ENCODE peak calls at places on chromosomes 13 and 19, in four cellular contexts. N is psoas muscle, Q is NB4, C is gastrocnemius medialis. L is an unnamed sample.

GRCh38 chr13:20501139-20501538 is 24.5 kb downstream of the CRYL1 start:
- DNase-seq in C (no peak), N (no peak), Q (no peak), L (no peak)

GRCh38 chr13:110425444-110425780 is 118.3 kb downstream of the COL4A2 start:
- DNase-seq in C (no peak), Q (no peak), N (no peak), L (no peak)

GRCh38 chr13:97274782-97275252 is 52.7 kb downstream of the MBNL2 start:
- DNase-seq in Q (no peak), N (no peak), C (no peak), L (no peak)

GRCh38 chr19:11152318-11153062 is 3.1 kb downstream of the SPC24 start:
- DNase-seq in N (peak), C (peak), Q (no peak), L (peak)

GRCh38 chr19:29241324-29241723 is 28.4 kb upstream of the UQCRFS1 start:
- DNase-seq in C (no peak), Q (no peak), N (no peak), L (no peak)

GRCh38 chr19:55672418-55672817 is 2.6 kb upstream of the EPN1 start:
- DNase-seq in Q (peak), C (no peak), N (no peak), L (no peak)

GRCh38 chr19:20422616-20423205 is 142.9 kb downstream of the ZNF737 start:
- DNase-seq in C (no peak), N (no peak), Q (peak), L (no peak)

GRCh38 chr19:19185853-19186728 is 5.9 kb downstream of the BORCS8 start:
- DNase-seq in N (no peak), Q (peak), C (no peak), L (peak)

GRCh38 chr19:49340865-49341718 is 5.9 kb downstream of the CD37 start:
- DNase-seq in C (no peak), Q (no peak), N (no peak), L (no peak)

GRCh38 chr19:11963566-11964355 is 1.1 kb upstream of the ZNF763 start:
- DNase-seq in C (peak), Q (peak), N (peak), L (peak)

GRCh38 chr13:99477493-99477892 is 23.8 kb upstream of the TM9SF2 start:
- DNase-seq in C (no peak), Q (no peak), N (no peak), L (no peak)

GRCh38 chr13:106602178-106602577 is 34.2 kb upstream of the ARGLU1 start:
- DNase-seq in N (no peak), C (no peak), Q (no peak), L (no peak)

GRCh38 chr19:56294557-56294956 is 20.1 kb downstream of the ZSCAN5A start:
- DNase-seq in C (no peak), N (no peak), Q (no peak), L (no peak)

GRCh38 chr13:29835280-29836061 is 14.9 kb downstream of the UBL3 start:
- DNase-seq in N (no peak), C (no peak), Q (no peak), L (no peak)

GRCh38 chr13:113758651-113759524 is at the start of gene TMEM255B:
- DNase-seq in Q (peak), C (peak), N (peak), L (peak)

GRCh38 chr13:109208522-109208921 is 577.9 kb downstream of the IRS2 start:
- DNase-seq in Q (no peak), N (no peak), C (no peak), L (no peak)

GRCh38 chr13:62779146-62779545 is 1363.5 kb upstream of the PCDH20 start:
- DNase-seq in N (no peak), C (no peak), Q (no peak), L (no peak)

GRCh38 chr13:45473627-45474026 is 8.9 kb downstream of the COG3 start:
- DNase-seq in C (no peak), N (no peak), Q (peak), L (no peak)
- TF ChIP-seq CTCF in C (no peak), N (peak), Q (peak), L (peak)

DNA sequence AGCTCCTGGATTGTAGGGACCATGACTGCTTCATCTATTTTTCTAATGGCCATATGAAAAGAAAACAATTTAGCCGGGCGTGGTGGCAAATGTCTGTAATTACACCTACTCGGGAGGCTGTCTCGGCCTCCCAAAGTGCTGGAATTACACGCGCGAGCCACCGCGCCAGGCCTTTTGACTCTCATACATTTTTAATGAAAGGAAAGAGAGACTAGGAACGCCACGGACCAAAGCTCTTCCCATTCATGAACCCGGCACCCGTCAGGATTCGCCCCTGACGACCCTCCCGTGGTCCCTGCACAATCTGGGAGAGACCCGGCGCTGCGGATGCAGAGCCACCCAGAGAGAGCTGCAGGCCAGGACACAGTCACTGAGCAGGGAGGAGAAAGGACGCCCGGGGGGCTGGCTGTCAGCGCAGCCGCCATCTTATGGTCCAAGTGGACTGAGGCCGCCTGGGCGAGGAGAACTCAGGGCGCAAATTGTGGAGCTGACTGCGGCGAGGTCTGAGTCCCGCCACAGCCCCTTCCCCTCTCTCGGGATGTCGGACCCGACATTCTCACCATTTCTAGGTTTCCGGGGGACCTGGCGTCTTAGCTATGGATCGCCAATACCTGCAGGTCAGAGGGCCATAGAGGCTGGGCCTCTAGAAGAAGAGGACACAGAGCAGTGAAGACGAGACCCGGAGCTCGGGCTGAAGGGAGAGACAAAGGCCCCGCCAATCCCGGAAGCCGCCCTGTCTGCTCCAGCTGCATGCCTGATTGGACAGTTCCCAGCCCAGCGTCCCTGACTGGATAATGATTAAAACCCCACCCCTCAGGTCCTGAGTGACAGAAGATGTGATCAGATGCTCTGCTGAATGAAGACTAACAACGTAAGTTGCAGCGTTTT is at the start of gene ZNF681:
- DNase-seq in C (peak), Q (peak), N (peak), L (peak)
- TF ChIP-seq CTCF in C (no peak), Q (no peak), N (no peak), L (no peak)

DNA sequence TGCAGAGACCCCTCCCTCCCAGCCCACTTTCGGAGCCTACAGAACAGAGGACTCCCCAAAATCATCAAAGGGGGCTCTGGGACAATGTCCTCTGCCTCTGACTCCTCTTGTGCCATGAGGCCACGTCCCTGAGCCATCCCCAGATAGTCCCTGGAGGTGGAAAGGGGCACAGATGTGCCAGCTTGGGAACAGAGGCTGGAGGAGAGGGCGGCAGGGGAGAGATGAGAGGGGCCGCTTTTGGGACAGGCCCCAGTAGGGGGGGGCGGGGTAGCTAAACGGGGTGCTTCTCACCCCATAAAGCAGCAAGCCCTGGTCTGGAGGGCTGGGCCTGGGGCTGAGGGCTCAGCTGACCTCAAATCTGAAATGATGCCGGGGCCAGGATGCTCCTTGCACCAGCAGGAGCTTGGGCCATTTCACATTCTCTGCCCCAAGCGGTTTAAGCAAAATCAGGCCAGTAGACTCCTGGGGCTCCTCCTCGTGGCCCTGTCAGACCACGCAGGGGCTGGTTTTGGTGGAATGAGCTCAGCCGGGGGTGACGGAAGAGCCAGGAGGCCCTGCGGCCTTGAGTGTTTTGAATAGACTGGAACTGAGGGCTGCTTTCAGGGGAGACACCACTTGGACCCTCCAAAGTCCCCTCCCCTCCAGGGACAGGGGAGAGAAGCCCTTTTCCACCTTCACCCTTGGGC is 27.1 kb downstream of the ONECUT3 start:
- DNase-seq in N (no peak), Q (peak), C (no peak), L (no peak)
- TF ChIP-seq CTCF in N (no peak), Q (no peak), C (no peak), L (no peak)

GRCh38 chr19:13428352-13428751 is 77.9 kb downstream of the CACNA1A start:
- DNase-seq in Q (peak), C (no peak), N (no peak), L (no peak)
- TF ChIP-seq CTCF in Q (peak), C (no peak), N (peak), L (peak)

GRCh38 chr19:14310055-14310454 is 71.2 kb upstream of the ADGRE5 start:
- DNase-seq in N (no peak), C (no peak), Q (peak), L (no peak)

GRCh38 chr19:14317157-14317556 is 64.1 kb upstream of the ADGRE5 start:
- DNase-seq in C (no peak), N (no peak), Q (no peak), L (no peak)

GRCh38 chr19:14318873-14319272 is 62.4 kb upstream of the ADGRE5 start:
- DNase-seq in C (no peak), Q (no peak), N (no peak), L (no peak)

GRCh38 chr19:14320253-14320652 is 61.0 kb upstream of the ADGRE5 start:
- DNase-seq in C (no peak), Q (no peak), N (no peak), L (no peak)

GRCh38 chr19:14315433-14315832 is 65.8 kb upstream of the ADGRE5 start:
- DNase-seq in Q (no peak), C (no peak), N (no peak), L (no peak)
- TF ChIP-seq CTCF in Q (peak), C (no peak), N (no peak), L (no peak)

GRCh38 chr13:47999973-48000372 is 1.1 kb downstream of the SUCLA2 start:
- DNase-seq in Q (no peak), C (no peak), N (no peak), L (no peak)

GRCh38 chr13:48000559-48001126 is 430 bp downstream of the SUCLA2 start:
- DNase-seq in C (peak), N (no peak), Q (no peak), L (no peak)

GRCh38 chr13:48004201-48004600 is 3.1 kb upstream of the SUCLA2 start:
- DNase-seq in N (no peak), Q (peak), C (no peak), L (no peak)

GRCh38 chr13:47997384-47997783 is 3.7 kb downstream of the SUCLA2 start:
- DNase-seq in Q (no peak), N (no peak), C (no peak), L (no peak)

GRCh38 chr13:48001127-48001881 is at the start of gene SUCLA2:
- DNase-seq in N (peak), C (peak), Q (peak), L (peak)
- TF ChIP-seq CTCF in N (no peak), C (peak), Q (no peak), L (no peak)

GRCh38 chr13:102933076-102933922 is 87.5 kb downstream of the ERCC5 start:
- DNase-seq in Q (no peak), N (no peak), C (no peak), L (no peak)
- TF ChIP-seq CTCF in Q (no peak), N (no peak), C (no peak), L (no peak)

DNA sequence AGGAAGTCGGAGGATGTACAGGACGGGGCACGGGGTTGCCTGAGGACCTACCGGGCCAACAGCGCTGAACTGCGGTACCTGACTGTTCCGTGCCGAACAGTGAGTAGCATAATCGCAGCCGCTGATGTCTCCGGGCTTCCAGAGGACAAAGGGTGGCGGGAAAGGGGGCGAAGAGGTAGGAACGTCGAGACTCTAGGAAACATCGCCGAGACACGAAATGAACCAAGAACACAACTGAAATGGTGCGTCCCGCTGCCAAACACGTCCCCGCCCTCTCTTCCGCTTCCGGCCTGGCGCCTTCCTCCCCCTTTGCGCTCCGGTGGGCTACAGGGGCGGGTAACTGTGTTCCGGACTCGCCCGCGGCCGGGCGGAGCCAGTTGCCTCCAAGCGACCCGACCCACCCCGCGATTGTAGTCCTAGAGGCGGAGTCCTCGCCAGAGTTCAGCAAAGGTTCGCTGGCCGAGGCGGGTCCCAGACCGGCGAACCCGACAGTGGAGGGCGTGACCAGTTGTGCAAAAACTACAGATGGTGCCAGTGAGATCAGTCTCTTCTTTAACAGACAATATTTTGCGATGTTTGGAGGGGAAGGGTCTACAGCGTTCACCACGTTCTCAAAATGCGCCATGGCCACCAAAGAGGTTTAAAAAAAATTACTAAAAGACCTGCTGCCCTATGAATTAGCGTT is at the start of gene MRPS31:
- DNase-seq in Q (peak), N (peak), C (peak), L (peak)
- TF ChIP-seq CTCF in Q (no peak), N (no peak), C (no peak), L (peak)

GRCh38 chr19:38361633-38362075 is 12.7 kb upstream of the PSMD8 start:
- DNase-seq in N (peak), Q (peak), C (peak), L (peak)
- TF ChIP-seq CTCF in N (peak), Q (no peak), C (no peak), L (no peak)

DNA sequence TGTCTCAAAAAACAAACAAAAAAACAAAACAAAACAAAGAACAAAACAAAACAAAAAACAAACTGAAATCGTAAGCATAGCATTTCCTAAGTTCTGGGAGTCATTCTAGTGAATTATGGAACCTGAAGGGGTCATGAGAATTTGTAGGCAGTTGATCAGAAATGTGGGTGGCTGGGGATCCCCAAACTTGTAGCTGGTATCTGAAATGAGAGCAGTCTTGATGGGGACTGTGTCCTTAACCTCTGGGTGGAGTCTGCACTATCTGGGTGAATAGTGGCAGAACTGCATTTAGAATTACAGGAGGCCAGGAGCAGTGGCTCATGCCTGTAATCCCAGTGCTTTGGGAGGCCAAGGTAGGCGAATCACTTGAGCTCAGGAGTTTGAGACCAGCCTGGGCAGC is 6.1 kb downstream of the CLEC4G start:
- DNase-seq in N (no peak), Q (no peak), C (no peak), L (no peak)
- TF ChIP-seq CTCF in N (no peak), Q (no peak), C (no peak), L (no peak)

L was measured in right lobe of liver.